ENCODE peak calls at places on chromosomes 3 and 15, in four cellular contexts. J, T, A and H are unnamed samples.

GRCh38 chr15:60423540-60423939 is 25.8 kb upstream of the ANXA2 start:
- DNase-seq in J (no peak), A (no peak), T (no peak), H (no peak)

GRCh38 chr3:71662056-71662455 is 63.1 kb downstream of the EIF4E3 start:
- DNase-seq in T (no peak), A (no peak), J (no peak), H (no peak)

GRCh38 chr3:57158316-57158715 is 6.8 kb downstream of the IL17RD start:
- DNase-seq in A (no peak), T (no peak), J (no peak), H (no peak)

GRCh38 chr3:57062119-57062631 is 1.7 kb downstream of the SPATA12 start:
- DNase-seq in J (no peak), A (no peak), T (no peak), H (no peak)

GRCh38 chr3:72274511-72275295 is 489.8 kb upstream of the PROK2 start:
- DNase-seq in J (no peak), A (peak), T (no peak), H (peak)

GRCh38 chr15:88986949-88987589 is 73.9 kb upstream of the MFGE8 start:
- DNase-seq in J (no peak), T (no peak), A (no peak), H (no peak)

GRCh38 chr15:52148409-52148808 is 35.8 kb upstream of the BCL2L10 start:
- DNase-seq in A (no peak), T (no peak), J (no peak), H (no peak)

GRCh38 chr3:127612966-127613365 is 14.8 kb downstream of the MCM2 start:
- DNase-seq in J (no peak), T (no peak), A (no peak), H (no peak)

GRCh38 chr3:117026401-117026800 is 316.8 kb downstream of the TUSC7 start:
- DNase-seq in T (no peak), A (no peak), J (no peak), H (no peak)

GRCh38 chr3:132690040-132690439 is 29.9 kb downstream of the UBA5 start:
- DNase-seq in T (no peak), J (no peak), A (no peak), H (no peak)

GRCh38 chr3:157543491-157544035 is 40.3 kb upstream of the VEPH1 start:
- DNase-seq in J (no peak), T (no peak), A (no peak), H (no peak)

GRCh38 chr3:147507638-147508286 is 98.6 kb downstream of the ZIC1 start:
- DNase-seq in A (no peak), T (no peak), J (no peak), H (no peak)

GRCh38 chr15:69414702-69415161 is 583 bp downstream of the KIF23 start:
- DNase-seq in A (peak), J (no peak), T (no peak), H (peak)

GRCh38 chr3:53254810-53255359 is 937 bp downstream of the TKT start:
- DNase-seq in A (peak), J (no peak), T (peak), H (peak)

GRCh38 chr3:14884665-14885064 is 62.7 kb upstream of the NR2C2 start:
- DNase-seq in J (no peak), T (no peak), A (no peak), H (no peak)

GRCh38 chr3:11085078-11085840 is 69.0 kb upstream of the HRH1 start:
- DNase-seq in A (no peak), T (no peak), J (no peak), H (no peak)